ENCODE peak calls at places on chromosomes 13 and 19, in nine cellular contexts. M is NB4, B is transverse colon, P is H54, E is breast epithelium, T is GM12891, Y is stomach, O is suprapubic skin, J is IMR-90. H is an unnamed sample.

GRCh38 chr13:84127597-84128128 is 245.4 kb upstream of the SLITRK1 start:
- DNase-seq in M (no peak), B (no peak), P (no peak), E (no peak), T (no peak), Y (no peak), O (no peak), J (no peak), H (no peak)

GRCh38 chr13:32940601-32941000 is 75.6 kb upstream of the KL start:
- DNase-seq in M (no peak), B (no peak), P (no peak), E (no peak), T (no peak), Y (no peak), O (no peak), J (peak), H (no peak)

GRCh38 chr19:33284756-33285155 is 17.6 kb downstream of the CEBPA start:
- DNase-seq in M (no peak), B (no peak), P (no peak), E (no peak), T (no peak), Y (no peak), O (no peak), J (no peak), H (no peak)

GRCh38 chr13:93361703-93362102 is 135.1 kb downstream of the GPC6 start:
- DNase-seq in M (no peak), B (no peak), P (no peak), E (no peak), T (no peak), Y (no peak), O (no peak), J (peak), H (no peak)

GRCh38 chr13:77406644-77407440 is 79.9 kb upstream of the MYCBP2 start:
- DNase-seq in M (peak), B (no peak), P (no peak), E (no peak), T (no peak), Y (no peak), O (no peak), J (no peak), H (no peak)

GRCh38 chr19:27794444-27795042 is 1418.4 kb downstream of the UQCRFS1 start:
- DNase-seq in M (peak), B (no peak), P (no peak), E (no peak), T (peak), Y (no peak), O (no peak), J (peak), H (peak)

GRCh38 chr19:1264801-1265610 is 4.1 kb upstream of the CIRBP start:
- DNase-seq in M (peak), B (peak), P (peak), E (peak), T (no peak), Y (peak), O (peak), J (peak), H (no peak)

GRCh38 chr19:27654266-27654990 is 1558.5 kb downstream of the UQCRFS1 start:
- DNase-seq in M (no peak), B (no peak), P (no peak), E (no peak), T (no peak), Y (no peak), O (no peak), J (no peak), H (no peak)

GRCh38 chr13:42486711-42487198 is 87.2 kb upstream of the TNFSF11 start:
- DNase-seq in M (peak), B (no peak), P (no peak), E (no peak), T (no peak), Y (no peak), O (no peak), J (peak), H (no peak)

GRCh38 chr19:17001603-17002183 is 24.9 kb downstream of the CPAMD8 start:
- DNase-seq in M (peak), B (no peak), P (no peak), E (no peak), T (no peak), Y (no peak), O (no peak), J (no peak), H (no peak)

GRCh38 chr19:40601061-40601973 is at the start of gene LTBP4:
- DNase-seq in M (no peak), B (peak), P (no peak), E (no peak), T (no peak), Y (no peak), O (no peak), J (no peak), H (peak)
- TF ChIP-seq POLR2A in M (no peak), B (no peak), P (no peak), E (no peak), T (no peak), Y (no peak), O (no peak), J (no peak), H (no peak)

GRCh38 chr13:20702945-20703784 is at the start of gene IL17D:
- DNase-seq in M (peak), B (peak), P (no peak), E (no peak), T (peak), Y (no peak), O (no peak), J (no peak), H (peak)

GRCh38 chr13:20702530-20702929 is 969 bp upstream of the IL17D start:
- DNase-seq in M (peak), B (no peak), P (no peak), E (no peak), T (no peak), Y (no peak), O (no peak), J (peak), H (no peak)

GRCh38 chr13:20704459-20705069 is 1.1 kb downstream of the IL17D start:
- DNase-seq in M (no peak), B (no peak), P (no peak), E (no peak), T (no peak), Y (no peak), O (no peak), J (no peak), H (no peak)

GRCh38 chr13:20706661-20707060 is 3.2 kb downstream of the IL17D start:
- DNase-seq in M (no peak), B (no peak), P (no peak), E (no peak), T (no peak), Y (no peak), O (no peak), J (no peak), H (no peak)

DNA sequence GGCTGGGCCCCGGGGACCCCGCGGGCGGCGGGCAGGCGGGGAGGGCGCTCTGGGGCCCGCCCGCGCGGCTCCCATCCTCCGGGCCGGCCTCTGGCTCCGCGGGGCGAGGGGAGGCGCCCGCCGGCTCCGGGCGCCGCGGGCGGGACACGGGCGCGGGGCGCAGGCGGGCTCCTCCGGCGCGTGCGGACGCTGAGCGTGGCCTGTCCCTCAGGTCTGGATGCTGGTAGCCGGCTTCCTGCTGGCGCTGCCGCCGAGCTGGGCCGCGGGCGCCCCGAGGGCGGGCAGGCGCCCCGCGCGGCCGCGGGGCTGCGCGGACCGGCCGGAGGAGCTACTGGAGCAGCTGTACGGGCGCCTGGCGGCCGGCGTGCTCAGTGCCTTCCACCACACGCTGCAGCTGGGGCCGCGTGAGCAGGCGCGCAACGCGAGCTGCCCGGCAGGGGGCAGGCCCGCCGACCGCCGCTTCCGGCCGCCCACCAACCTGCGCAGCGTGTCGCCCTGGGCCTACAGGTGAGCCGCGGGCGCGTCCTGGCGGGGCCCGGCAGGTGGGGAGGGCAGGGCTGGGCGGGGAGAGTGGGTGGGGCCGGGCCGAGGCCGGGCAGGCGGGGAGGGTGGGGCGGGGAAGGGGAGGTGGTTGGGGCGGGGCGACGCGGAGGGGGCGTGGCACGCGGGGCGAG is 423 bp downstream of the IL17D start:
- DNase-seq in M (peak), B (peak), P (peak), E (peak), T (peak), Y (peak), O (no peak), J (peak), H (peak)
- TF ChIP-seq POLR2A in M (peak), B (no peak), P (peak), E (no peak), T (no peak), Y (no peak), O (no peak), J (peak), H (no peak)

GRCh38 chr19:41189425-41190065 is 3.5 kb upstream of the CYP2S1 start:
- DNase-seq in M (no peak), B (no peak), P (no peak), E (no peak), T (no peak), Y (no peak), O (no peak), J (no peak), H (no peak)

GRCh38 chr19:41193420-41194156 is 569 bp downstream of the CYP2S1 start:
- DNase-seq in M (no peak), B (no peak), P (no peak), E (no peak), T (no peak), Y (no peak), O (no peak), J (no peak), H (no peak)

GRCh38 chr19:41195675-41196497 is 2.9 kb downstream of the CYP2S1 start:
- DNase-seq in M (no peak), B (no peak), P (no peak), E (no peak), T (no peak), Y (no peak), O (no peak), J (peak), H (no peak)

GRCh38 chr19:41194157-41194552 is 1.1 kb downstream of the CYP2S1 start:
- DNase-seq in M (peak), B (no peak), P (no peak), E (no peak), T (no peak), Y (no peak), O (no peak), J (no peak), H (no peak)

GRCh38 chr19:41192574-41193419 is at the start of gene CYP2S1:
- DNase-seq in M (no peak), B (peak), P (no peak), E (no peak), T (no peak), Y (peak), O (no peak), J (peak), H (peak)
- TF ChIP-seq POLR2A in M (no peak), B (peak), P (no peak), E (no peak), T (no peak), Y (no peak), O (no peak), J (no peak), H (no peak)

DNA sequence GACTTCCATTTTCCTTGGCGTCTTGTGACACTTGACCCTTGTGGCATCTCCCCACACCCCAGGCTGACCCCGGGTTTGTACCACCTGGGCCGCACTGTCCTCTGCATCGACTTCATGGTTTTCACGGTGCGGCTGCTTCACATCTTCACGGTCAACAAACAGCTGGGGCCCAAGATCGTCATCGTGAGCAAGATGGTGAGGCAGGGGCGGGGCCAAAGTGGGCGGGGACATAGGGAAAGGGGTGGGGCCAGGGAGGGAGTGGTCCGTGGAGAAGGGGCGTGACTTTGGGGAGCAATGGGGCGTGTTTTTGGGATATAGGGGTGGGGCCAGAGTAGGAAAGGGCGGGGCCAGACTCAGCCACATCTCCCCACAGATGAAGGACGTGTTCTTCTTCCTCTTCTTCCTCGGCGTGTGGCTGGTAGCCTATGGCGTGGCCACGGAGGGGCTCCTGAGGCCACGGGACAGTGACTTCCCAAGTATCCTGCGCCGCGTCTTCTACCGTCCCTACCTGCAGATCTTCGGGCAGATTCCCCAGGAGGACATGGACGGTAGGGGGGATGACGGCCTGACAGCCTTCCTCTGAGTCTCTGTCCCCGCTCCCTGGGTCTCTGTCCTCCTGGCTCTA is 42.8 kb downstream of the TRPM4 start:
- DNase-seq in M (no peak), B (peak), P (peak), E (no peak), T (no peak), Y (no peak), O (no peak), J (no peak), H (no peak)
- TF ChIP-seq POLR2A in M (no peak), B (no peak), P (no peak), E (no peak), T (no peak), Y (no peak), O (no peak), J (no peak), H (no peak)

GRCh38 chr19:53865918-53866696 is 1.6 kb upstream of the MYADM start:
- DNase-seq in M (peak), B (peak), P (peak), E (peak), T (no peak), Y (peak), O (peak), J (peak), H (no peak)

GRCh38 chr19:53868091-53868891 is 608 bp downstream of the MYADM start:
- DNase-seq in M (peak), B (peak), P (peak), E (peak), T (peak), Y (peak), O (peak), J (peak), H (no peak)

GRCh38 chr19:53865523-53865917 is 2.2 kb upstream of the MYADM start:
- DNase-seq in M (peak), B (no peak), P (no peak), E (no peak), T (no peak), Y (no peak), O (no peak), J (no peak), H (no peak)

GRCh38 chr19:53868892-53869804 is 1.5 kb downstream of the MYADM start:
- DNase-seq in M (peak), B (peak), P (peak), E (peak), T (peak), Y (peak), O (peak), J (peak), H (peak)

GRCh38 chr19:53867225-53868090 is at the start of gene MYADM:
- DNase-seq in M (peak), B (peak), P (peak), E (peak), T (peak), Y (peak), O (peak), J (peak), H (peak)
- TF ChIP-seq POLR2A in M (peak), B (peak), P (peak), E (peak), T (no peak), Y (no peak), O (no peak), J (peak), H (peak)

GRCh38 chr13:98606296-98606695 is 29.4 kb upstream of the STK24 start:
- DNase-seq in M (no peak), B (no peak), P (no peak), E (no peak), T (no peak), Y (no peak), O (no peak), J (no peak), H (peak)
- TF ChIP-seq POLR2A in M (no peak), B (no peak), P (no peak), E (no peak), T (no peak), Y (no peak), O (no peak), J (no peak), H (no peak)

DNA sequence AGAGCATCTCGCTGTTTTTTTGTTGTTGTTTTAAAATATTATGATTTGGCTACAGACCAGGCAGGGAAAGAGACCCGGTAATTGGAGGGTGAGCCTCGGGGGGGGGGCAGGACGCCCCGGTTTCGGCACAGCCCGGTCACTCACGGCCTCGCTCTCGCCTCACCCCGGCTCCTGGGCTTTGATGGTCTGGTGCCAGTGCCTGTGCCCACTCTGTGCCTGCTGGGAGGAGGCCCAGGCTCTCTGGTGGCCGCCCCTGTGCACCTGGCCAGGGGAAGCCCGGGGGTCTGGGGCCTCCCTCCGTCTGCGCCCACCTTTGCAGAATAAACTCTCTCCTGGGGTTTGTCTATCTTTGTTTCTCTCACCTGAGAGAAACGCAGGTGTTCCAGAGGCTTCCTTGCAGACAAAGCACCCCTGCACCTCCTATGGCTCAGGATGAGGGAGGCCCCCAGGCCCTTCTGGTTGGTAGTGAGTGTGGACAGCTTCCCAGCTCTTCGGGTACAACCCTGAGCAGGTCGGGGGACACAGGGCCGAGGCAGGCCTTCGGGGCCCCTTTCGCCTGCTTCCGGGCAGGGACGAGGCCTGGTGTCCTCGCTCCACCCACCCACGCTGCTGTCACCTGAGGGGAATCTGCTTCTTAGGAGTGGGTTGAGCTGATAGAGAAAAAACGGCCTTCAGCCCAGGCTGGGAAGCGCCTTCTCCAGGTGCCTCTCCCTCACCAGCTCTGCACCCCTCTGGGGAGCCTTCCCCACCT is 183.3 kb downstream of the KDM4B start:
- DNase-seq in M (no peak), B (no peak), P (no peak), E (no peak), T (peak), Y (no peak), O (peak), J (no peak), H (no peak)
- TF ChIP-seq POLR2A in M (no peak), B (no peak), P (no peak), E (no peak), T (peak), Y (no peak), O (no peak), J (no peak), H (no peak)

H was measured in erythroblast.